ENCODE peak calls at places on chromosomes 4 and X, in five cellular contexts. O is A549, D is HCT116, Q is WTC11, E is SK-N-SH. S is an unnamed sample.

GRCh38 chr4:54553001-54553400 is 104.8 kb upstream of the KIT start:
- DNase-seq in O (no peak), D (no peak), Q (no peak), E (no peak), S (no peak)

GRCh38 chrX:150062292-150063137 is 124.2 kb upstream of the EOLA2 start:
- DNase-seq in O (no peak), D (no peak), Q (no peak), E (no peak), S (no peak)

GRCh38 chr4:1579834-1580686 is 104.1 kb downstream of the FAM53A start:
- DNase-seq in O (peak; percentile 61), D (peak; percentile 54), Q (peak; percentile 99), E (peak; percentile 90), S (no peak)

GRCh38 chrX:28108186-28108945 is 127.1 kb upstream of the DCAF8L1 start:
- DNase-seq in O (no peak), D (no peak), Q (no peak), E (no peak), S (no peak)

GRCh38 chr4:187576751-187577150 is 418.8 kb upstream of the ZFP42 start:
- DNase-seq in O (no peak), D (no peak), Q (no peak), E (peak; percentile 18), S (no peak)

GRCh38 chr4:16001484-16001858 is 38.5 kb upstream of the FGFBP2 start:
- DNase-seq in O (peak; percentile 58), D (peak; percentile 61), Q (peak; percentile 59), E (peak; percentile 76), S (peak; percentile 13)

GRCh38 chr4:45554423-45554822 is 569.4 kb downstream of the GABRG1 start:
- DNase-seq in O (no peak), D (no peak), Q (no peak), E (no peak), S (no peak)

GRCh38 chr4:176641237-176641636 is 151.5 kb downstream of the VEGFC start:
- DNase-seq in O (no peak), D (no peak), Q (no peak), E (no peak), S (no peak)

GRCh38 chr4:124594945-124595344 is 117.6 kb downstream of the ANKRD50 start:
- DNase-seq in O (no peak), D (no peak), Q (no peak), E (no peak), S (no peak)

GRCh38 chrX:10769165-10769564 is 148.8 kb upstream of the MID1 start:
- DNase-seq in O (peak; percentile 32), D (peak; percentile 2), Q (no peak), E (peak; percentile 36), S (no peak)

GRCh38 chr4:112153222-112153791 is 8.1 kb downstream of the FAM241A start:
- DNase-seq in O (no peak), D (no peak), Q (no peak), E (no peak), S (no peak)

GRCh38 chr4:66097271-66097670 is 427.0 kb upstream of the EPHA5 start:
- DNase-seq in O (no peak), D (no peak), Q (no peak), E (no peak), S (no peak)

GRCh38 chr4:128757712-128758111 is 51.8 kb upstream of the JADE1 start:
- DNase-seq in O (no peak), D (no peak), Q (no peak), E (no peak), S (no peak)

GRCh38 chrX:16920116-16920515 is 26.3 kb upstream of the REPS2 start:
- DNase-seq in O (no peak), D (no peak), Q (no peak), E (no peak), S (no peak)

GRCh38 chr4:6272863-6273660 is 3.4 kb downstream of the WFS1 start:
- DNase-seq in O (peak; percentile 45), D (no peak), Q (no peak), E (peak; percentile 69), S (no peak)

GRCh38 chr4:6275898-6276563 is 6.4 kb downstream of the WFS1 start:
- DNase-seq in O (no peak), D (no peak), Q (no peak), E (no peak), S (no peak)

GRCh38 chr4:6275351-6275750 is 5.7 kb downstream of the WFS1 start:
- DNase-seq in O (no peak), D (no peak), Q (no peak), E (no peak), S (no peak)

GRCh38 chr4:6271701-6272465 is 2.2 kb downstream of the WFS1 start:
- DNase-seq in O (no peak), D (no peak), Q (no peak), E (no peak), S (no peak)

GRCh38 chr4:6273661-6273990 is 4.0 kb downstream of the WFS1 start:
- DNase-seq in O (no peak), D (no peak), Q (no peak), E (no peak), S (no peak)
- TF ChIP-seq MAX in O (no peak), D (no peak), Q (no peak), E (no peak), S (no peak)

GRCh38 chrX:18897611-18898010 is 86.3 kb downstream of the PHKA2 start:
- DNase-seq in O (no peak), D (no peak), Q (no peak), E (no peak), S (no peak)

GRCh38 chrX:18898091-18898490 is 85.8 kb downstream of the PHKA2 start:
- DNase-seq in O (no peak), D (no peak), Q (no peak), E (no peak), S (no peak)

GRCh38 chrX:18900401-18900976 is 83.4 kb downstream of the PHKA2 start:
- DNase-seq in O (no peak), D (no peak), Q (no peak), E (no peak), S (no peak)

GRCh38 chrX:18898517-18898916 is 85.4 kb downstream of the PHKA2 start:
- DNase-seq in O (no peak), D (no peak), Q (no peak), E (no peak), S (no peak)

DNA sequence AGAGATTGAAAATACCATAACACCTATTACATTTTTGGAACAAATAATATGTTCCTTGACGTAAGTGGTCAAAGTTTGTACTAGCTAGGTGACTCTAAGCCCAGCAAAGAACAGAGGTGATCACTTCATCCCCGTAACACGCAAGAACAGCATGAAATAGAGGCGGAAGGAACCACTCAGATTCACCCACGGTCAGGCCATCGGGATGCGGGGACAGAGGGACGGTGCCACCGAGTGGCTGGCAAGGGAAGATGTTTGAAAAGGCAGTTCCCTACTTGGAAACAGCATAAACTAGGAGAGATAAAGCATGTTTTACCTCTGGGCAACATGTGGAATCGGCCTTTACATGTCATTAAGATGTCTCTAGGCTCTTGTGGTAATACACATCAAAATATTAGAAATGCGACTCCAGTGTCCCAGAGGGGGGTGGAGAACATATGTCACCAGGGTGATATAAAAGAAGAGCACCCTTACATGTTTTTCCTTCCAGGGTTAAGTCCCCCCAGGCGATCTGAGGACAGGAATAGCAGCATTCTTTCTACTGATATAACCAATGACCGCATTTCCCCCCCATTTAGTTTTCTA is 84.0 kb downstream of the PHKA2 start:
- DNase-seq in O (peak; percentile 15), D (no peak), Q (peak; percentile 34), E (peak; percentile 87), S (no peak)
- TF ChIP-seq MAX in O (no peak), D (no peak), Q (no peak), E (no peak), S (no peak)

DNA sequence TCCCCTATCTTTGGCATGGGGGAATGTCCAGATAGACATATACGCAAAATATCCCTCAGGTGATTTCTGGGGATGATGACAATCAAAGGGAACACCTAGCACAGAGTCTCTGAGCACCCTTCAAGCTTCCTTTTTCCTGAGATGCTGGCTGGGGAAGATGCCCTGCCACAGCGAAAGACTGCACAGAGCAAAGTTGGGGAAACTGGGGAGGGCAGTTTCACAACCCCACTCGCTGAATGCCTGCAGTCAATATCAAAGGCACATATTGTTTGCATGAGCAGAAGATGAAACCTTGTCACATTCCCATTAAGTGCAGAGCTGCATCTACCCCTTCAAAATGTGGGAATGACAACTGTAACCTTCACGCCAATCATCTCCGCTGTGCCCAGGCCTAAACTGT is 2.6 kb downstream of the GPC4 start:
- DNase-seq in O (no peak), D (no peak), Q (no peak), E (no peak), S (no peak)
- TF ChIP-seq MAX in O (no peak), D (no peak), Q (no peak), E (no peak), S (no peak)

DNA sequence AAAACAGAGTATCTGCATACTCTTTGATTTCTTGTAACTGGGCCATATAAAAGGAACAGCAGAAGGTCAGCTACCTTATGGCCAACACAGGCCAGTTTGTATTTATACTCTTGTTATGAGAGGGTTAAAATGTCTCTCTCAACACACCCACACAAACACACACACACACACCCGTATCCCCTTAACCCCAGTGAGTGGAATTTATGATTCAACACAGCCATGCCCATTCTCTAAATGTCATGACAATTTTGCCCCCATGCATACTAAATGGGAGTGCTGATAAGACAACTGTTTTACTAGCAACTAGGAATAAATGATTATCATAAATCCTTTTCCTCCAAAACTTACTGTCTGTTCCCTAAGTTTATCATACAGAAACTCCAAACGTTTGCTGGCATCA is 22.1 kb upstream of the SCD5 start:
- DNase-seq in O (no peak), D (no peak), Q (no peak), E (no peak), S (no peak)
- TF ChIP-seq MAX in O (no peak), D (no peak), Q (no peak), E (no peak), S (no peak)